ENCODE peak calls at places on chromosomes 11 and 22, in eight cellular contexts. B is CD8-positive, alpha-beta memory T cell; M is CD4-positive, CD25-positive, alpha-beta regulatory T cell; T is Karpas-422; H is tibial nerve; L is stomach; D is left lung; N is hepatocyte. W is an unnamed sample.

GRCh38 chr22:27778299-27779090 is 23.1 kb downstream of the MN1 start:
- DNase-seq in N (no peak), B (no peak), H (peak; percentile 38), D (no peak), T (no peak), L (no peak), M (no peak), W (no peak)

GRCh38 chr22:31046591-31047226 is 34.4 kb upstream of the SMTN start:
- DNase-seq in D (peak; percentile 37), H (peak; percentile 52), B (no peak), N (no peak), M (no peak), L (peak; percentile 28), T (no peak), W (peak; percentile 79)

GRCh38 chr11:102469196-102469821 is 16.7 kb upstream of the TMEM123 start:
- DNase-seq in M (no peak), D (no peak), T (no peak), L (no peak), H (no peak), B (no peak), N (peak; percentile 40), W (peak; percentile 64)

GRCh38 chr22:49396817-49397216 is 430.9 kb downstream of the BRD1 start:
- DNase-seq in H (no peak), M (no peak), T (no peak), B (no peak), D (no peak), L (no peak), N (no peak), W (no peak)

GRCh38 chr11:66842501-66842895 is 743 bp upstream of the RCE1 start:
- DNase-seq in M (no peak), T (peak; percentile 49), B (no peak), H (no peak), L (no peak), D (no peak), N (no peak), W (no peak)

GRCh38 chr11:70603756-70604211 is 205.5 kb downstream of the CTTN start:
- DNase-seq in T (peak; percentile 79), L (no peak), H (no peak), D (no peak), M (no peak), B (no peak), N (no peak), W (no peak)

GRCh38 chr11:67600324-67601029 is 6.3 kb upstream of the NDUFV1 start:
- DNase-seq in B (no peak), L (no peak), M (no peak), T (peak; percentile 80), D (no peak), H (no peak), N (no peak), W (no peak)

GRCh38 chr11:129249351-129249750 is 57.2 kb upstream of the ARHGAP32 start:
- DNase-seq in L (no peak), M (no peak), N (no peak), H (no peak), D (no peak), T (no peak), B (no peak), W (peak; percentile 89)

GRCh38 chr22:36287881-36288515 is 35.1 kb downstream of the APOL1 start:
- DNase-seq in B (no peak), T (no peak), L (no peak), D (no peak), N (no peak), M (no peak), H (no peak), W (no peak)

GRCh38 chr22:25742918-25743708 is 1.1 kb downstream of the MYO18B start:
- DNase-seq in D (no peak), T (no peak), L (no peak), N (no peak), H (no peak), B (no peak), M (no peak), W (no peak)

GRCh38 chr11:296976-297665 is 2.2 kb downstream of the IFITM5 start:
- DNase-seq in N (no peak), B (no peak), M (no peak), H (no peak), T (no peak), D (peak; percentile 26), L (no peak), W (no peak)

GRCh38 chr22:46098525-46099475 is 51.5 kb upstream of the PPARA start:
- DNase-seq in M (no peak), H (no peak), D (no peak), L (no peak), B (no peak), N (no peak), T (no peak), W (no peak)
- H3K27ac ChIP-seq in M (no peak overlapping the region), H (peak overlapping the region; percentile 99), D (peak overlapping the region; percentile 2), L (peak overlapping the region; percentile 66), B (no peak overlapping the region), N (no peak overlapping the region), T (no peak overlapping the region), W (peak overlapping the region; percentile 23)

DNA sequence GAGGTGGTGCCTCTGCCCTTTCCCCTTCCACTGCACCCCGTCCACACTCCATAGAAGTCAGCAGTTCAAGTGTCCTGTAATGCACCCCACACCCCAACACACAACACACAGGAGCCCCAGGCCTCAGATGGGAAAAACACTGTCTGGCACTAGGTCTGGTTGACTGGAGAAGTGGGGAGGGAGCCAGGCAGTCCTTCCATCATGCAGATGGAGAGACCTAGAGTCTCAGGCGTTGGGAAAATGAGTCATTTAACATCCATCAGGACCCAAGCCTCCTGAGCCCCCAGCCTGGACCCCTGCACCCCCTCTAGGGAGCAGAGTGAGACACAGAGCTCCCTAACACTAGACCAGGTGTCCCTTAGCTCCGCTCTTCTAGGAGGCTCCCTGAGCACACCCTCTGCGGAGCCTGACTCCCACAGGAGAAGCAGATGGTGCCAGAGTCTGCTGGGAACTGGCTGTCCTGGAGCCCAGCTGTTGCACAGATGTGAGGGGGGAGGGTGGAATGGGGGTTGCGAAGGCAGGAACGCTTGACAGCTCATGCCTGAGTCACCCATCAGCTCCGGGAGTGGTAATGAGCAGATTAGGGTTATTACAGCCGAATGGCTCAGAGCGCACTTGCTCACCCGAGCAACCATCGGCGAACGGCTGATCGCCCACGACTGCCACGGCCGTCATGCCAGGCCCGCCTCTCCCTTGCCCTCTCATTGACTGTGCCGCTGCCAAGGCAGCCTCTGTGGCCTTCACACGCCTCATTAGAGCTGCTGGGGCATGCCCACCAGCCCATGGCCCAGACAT is 22.1 kb upstream of the SYT7 start:
- DNase-seq in N (peak; percentile 88), L (peak; percentile 50), D (peak; percentile 63), H (peak; percentile 51), B (no peak), M (no peak), T (no peak), W (peak; percentile 98)
- H3K27ac ChIP-seq in N (peak overlapping the region; percentile 88), L (peak overlapping the region; percentile 60), D (no peak overlapping the region), H (no peak overlapping the region), B (no peak overlapping the region), M (no peak overlapping the region), T (no peak overlapping the region), W (peak overlapping the region; percentile 81)

GRCh38 chr22:29824677-29825076 is 13.4 kb downstream of the ASCC2 start:
- DNase-seq in M (no peak), N (no peak), B (no peak), T (no peak), L (peak; percentile 94), H (peak; percentile 71), D (no peak), W (no peak)
- H3K27ac ChIP-seq in M (no peak overlapping the region), N (no peak overlapping the region), B (no peak overlapping the region), T (no peak overlapping the region), L (peak overlapping the region; percentile 83), H (no peak overlapping the region), D (no peak overlapping the region), W (no peak overlapping the region)

GRCh38 chr11:35324183-35324582 is 95.2 kb downstream of the SLC1A2 start:
- DNase-seq in L (no peak), N (no peak), T (no peak), B (no peak), D (no peak), H (no peak), M (no peak), W (no peak)
- H3K27ac ChIP-seq in L (no peak overlapping the region), N (no peak overlapping the region), T (no peak overlapping the region), B (no peak overlapping the region), D (no peak overlapping the region), H (no peak overlapping the region), M (no peak overlapping the region), W (no peak overlapping the region)

DNA sequence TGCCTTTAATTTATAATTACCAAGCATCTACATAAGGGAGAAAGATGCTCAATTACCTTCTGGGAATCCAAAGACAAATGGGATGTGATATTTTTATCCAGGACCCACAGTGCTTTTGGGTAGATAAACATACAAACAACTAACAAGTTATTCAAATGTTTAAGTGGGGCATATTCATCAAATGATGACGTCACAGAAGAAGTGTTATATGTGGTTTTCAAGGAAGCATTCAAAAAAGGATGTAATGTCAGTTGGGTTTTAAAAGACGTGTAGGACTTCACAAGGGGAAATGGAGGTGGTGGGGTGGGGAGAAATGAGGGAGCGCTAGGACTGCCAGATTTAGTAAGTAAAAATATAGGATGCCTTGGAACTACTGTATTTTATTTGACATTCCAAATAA is 915.9 kb downstream of the KCNA4 start:
- DNase-seq in L (no peak), M (no peak), D (no peak), B (no peak), N (no peak), H (no peak), T (no peak), W (no peak)
- H3K27ac ChIP-seq in L (no peak overlapping the region), M (no peak overlapping the region), D (no peak overlapping the region), B (no peak overlapping the region), N (no peak overlapping the region), H (no peak overlapping the region), T (no peak overlapping the region), W (no peak overlapping the region)

GRCh38 chr11:47616726-47617416 is 22.7 kb upstream of the C1QTNF4 start:
- DNase-seq in N (peak; percentile 52), T (peak; percentile 69), B (no peak), L (no peak), H (peak; percentile 83), D (peak; percentile 41), M (no peak), W (peak; percentile 90)
- H3K27ac ChIP-seq in N (no peak overlapping the region), T (no peak overlapping the region), B (no peak overlapping the region), L (no peak overlapping the region), H (no peak overlapping the region), D (no peak overlapping the region), M (no peak overlapping the region), W (peak overlapping the region; percentile 11)

GRCh38 chr11:13268791-13269190 is 8.8 kb upstream of the BMAL1 start:
- DNase-seq in N (no peak), L (no peak), D (no peak), B (no peak), M (no peak), T (no peak), H (no peak), W (no peak)
- H3K27ac ChIP-seq in N (no peak overlapping the region), L (no peak overlapping the region), D (no peak overlapping the region), B (no peak overlapping the region), M (no peak overlapping the region), T (no peak overlapping the region), H (no peak overlapping the region), W (no peak overlapping the region)

GRCh38 chr11:33770236-33770635 is 4.1 kb downstream of the FBXO3 start:
- DNase-seq in B (no peak), M (no peak), L (no peak), D (no peak), N (no peak), H (no peak), T (no peak), W (no peak)
- H3K27ac ChIP-seq in B (no peak overlapping the region), M (no peak overlapping the region), L (no peak overlapping the region), D (no peak overlapping the region), N (no peak overlapping the region), H (no peak overlapping the region), T (no peak overlapping the region), W (no peak overlapping the region)

GRCh38 chr11:46295996-46296519 is 18.6 kb downstream of the CREB3L1 start:
- DNase-seq in N (no peak), D (no peak), T (no peak), B (no peak), L (no peak), M (no peak), H (no peak), W (no peak)
- H3K27ac ChIP-seq in N (peak overlapping the region; percentile 96), D (no peak overlapping the region), T (no peak overlapping the region), B (peak overlapping the region; percentile 25), L (peak overlapping the region; percentile 69), M (no peak overlapping the region), H (no peak overlapping the region), W (peak overlapping the region; percentile 96)